ENCODE peak calls at places on chromosomes 3 and 15, in five cellular contexts. One of them, this sample, is unnamed.

GRCh38 chr3:171977860-171978259 is 61.5 kb upstream of the FNDC3B start:
- DNase-seq in GM23248: no peak
- DNase-seq in NCI-H2171: no peak
- DNase-seq in stimulated activated effector memory CD8-positive, alpha-beta T cell treated with anti-CD3 and anti-CD28 coated beads, Interleukin-12 subunit alpha, Interleukin-12 subunit beta, amount 100 ng/mL, for 72 hours: no peak
- DNase-seq in fibroblast of lung: no peak
- DNase-seq in this sample: no peak

GRCh38 chr3:113573728-113574127 is 41.4 kb downstream of the SIDT1 start:
- DNase-seq in GM23248: no peak
- DNase-seq in NCI-H2171: no peak
- DNase-seq in stimulated activated effector memory CD8-positive, alpha-beta T cell treated with anti-CD3 and anti-CD28 coated beads, Interleukin-12 subunit alpha, Interleukin-12 subunit beta, amount 100 ng/mL, for 72 hours: no peak
- DNase-seq in fibroblast of lung: no peak
- DNase-seq in this sample: no peak

GRCh38 chr3:59558906-59559720 is 509.3 kb upstream of the CFAP20DC start:
- DNase-seq in fibroblast of lung: no peak
- DNase-seq in NCI-H2171: no peak
- DNase-seq in GM23248: no peak
- DNase-seq in stimulated activated effector memory CD8-positive, alpha-beta T cell treated with anti-CD3 and anti-CD28 coated beads, Interleukin-12 subunit alpha, Interleukin-12 subunit beta, amount 100 ng/mL, for 72 hours: no peak
- DNase-seq in this sample: peak; percentile 35

GRCh38 chr15:98321916-98322315 is 326.4 kb upstream of the IGF1R start:
- DNase-seq in NCI-H2171: no peak
- DNase-seq in stimulated activated effector memory CD8-positive, alpha-beta T cell treated with anti-CD3 and anti-CD28 coated beads, Interleukin-12 subunit alpha, Interleukin-12 subunit beta, amount 100 ng/mL, for 72 hours: no peak
- DNase-seq in GM23248: no peak
- DNase-seq in fibroblast of lung: no peak
- DNase-seq in this sample: no peak

GRCh38 chr3:74353039-74353438 is 261.4 kb downstream of the CNTN3 start:
- DNase-seq in GM23248: peak; percentile 4
- DNase-seq in stimulated activated effector memory CD8-positive, alpha-beta T cell treated with anti-CD3 and anti-CD28 coated beads, Interleukin-12 subunit alpha, Interleukin-12 subunit beta, amount 100 ng/mL, for 72 hours: no peak
- DNase-seq in NCI-H2171: no peak
- DNase-seq in fibroblast of lung: no peak
- DNase-seq in this sample: no peak

GRCh38 chr15:79846539-79846938 is 50.3 kb downstream of the MTHFS start:
- DNase-seq in fibroblast of lung: no peak
- DNase-seq in NCI-H2171: no peak
- DNase-seq in GM23248: no peak
- DNase-seq in stimulated activated effector memory CD8-positive, alpha-beta T cell treated with anti-CD3 and anti-CD28 coated beads, Interleukin-12 subunit alpha, Interleukin-12 subunit beta, amount 100 ng/mL, for 72 hours: no peak
- DNase-seq in this sample: no peak

GRCh38 chr15:67660446-67660845 is 117.9 kb downstream of the MAP2K5 start:
- DNase-seq in GM23248: no peak
- DNase-seq in fibroblast of lung: no peak
- DNase-seq in NCI-H2171: no peak
- DNase-seq in stimulated activated effector memory CD8-positive, alpha-beta T cell treated with anti-CD3 and anti-CD28 coated beads, Interleukin-12 subunit alpha, Interleukin-12 subunit beta, amount 100 ng/mL, for 72 hours: no peak
- DNase-seq in this sample: no peak

GRCh38 chr3:186742618-186743335 is 25.6 kb downstream of the KNG1 start:
- DNase-seq in stimulated activated effector memory CD8-positive, alpha-beta T cell treated with anti-CD3 and anti-CD28 coated beads, Interleukin-12 subunit alpha, Interleukin-12 subunit beta, amount 100 ng/mL, for 72 hours: no peak
- DNase-seq in GM23248: no peak
- DNase-seq in NCI-H2171: no peak
- DNase-seq in fibroblast of lung: no peak
- DNase-seq in this sample: no peak

GRCh38 chr3:96813820-96814580 is 394 bp upstream of the EPHA6 start:
- DNase-seq in stimulated activated effector memory CD8-positive, alpha-beta T cell treated with anti-CD3 and anti-CD28 coated beads, Interleukin-12 subunit alpha, Interleukin-12 subunit beta, amount 100 ng/mL, for 72 hours: no peak
- DNase-seq in fibroblast of lung: peak; percentile 58
- DNase-seq in NCI-H2171: no peak
- DNase-seq in GM23248: peak; percentile 72
- DNase-seq in this sample: peak; percentile 23

GRCh38 chr3:43009547-43009946 is 30.4 kb downstream of the GASK1A start:
- DNase-seq in fibroblast of lung: no peak
- DNase-seq in stimulated activated effector memory CD8-positive, alpha-beta T cell treated with anti-CD3 and anti-CD28 coated beads, Interleukin-12 subunit alpha, Interleukin-12 subunit beta, amount 100 ng/mL, for 72 hours: no peak
- DNase-seq in NCI-H2171: no peak
- DNase-seq in GM23248: no peak
- DNase-seq in this sample: no peak

GRCh38 chr3:167031364-167032049 is 348.6 kb downstream of the ZBBX start:
- DNase-seq in fibroblast of lung: peak; percentile 8
- DNase-seq in NCI-H2171: no peak
- DNase-seq in GM23248: no peak
- DNase-seq in stimulated activated effector memory CD8-positive, alpha-beta T cell treated with anti-CD3 and anti-CD28 coated beads, Interleukin-12 subunit alpha, Interleukin-12 subunit beta, amount 100 ng/mL, for 72 hours: no peak
- DNase-seq in this sample: no peak

GRCh38 chr3:70736009-70736408 is 423.6 kb upstream of the MDFIC2 start:
- DNase-seq in stimulated activated effector memory CD8-positive, alpha-beta T cell treated with anti-CD3 and anti-CD28 coated beads, Interleukin-12 subunit alpha, Interleukin-12 subunit beta, amount 100 ng/mL, for 72 hours: no peak
- DNase-seq in NCI-H2171: no peak
- DNase-seq in GM23248: peak; percentile 65
- DNase-seq in fibroblast of lung: peak; percentile 72
- DNase-seq in this sample: no peak

This sample was measured in HCEC 1CT.